ENCODE peak calls at places on chromosomes 11 and 22, in five cellular contexts. P is stomach, G is endodermal cell, Q is right lobe of liver, Y is DND-41. T is an unnamed sample.

GRCh38 chr11:58905141-58905715 is 34.1 kb upstream of the GLYATL1 start:
- DNase-seq in P (no peak), G (peak; percentile 87), Q (peak; percentile 54), Y (no peak), T (no peak)

GRCh38 chr22:45551310-45552016 is 48.8 kb downstream of the FBLN1 start:
- DNase-seq in P (no peak), G (peak; percentile 31), Q (no peak), Y (no peak), T (peak; percentile 18)

GRCh38 chr11:67382481-67383136 is 9.2 kb upstream of the RAD9A start:
- DNase-seq in P (peak; percentile 88), G (peak; percentile 95), Q (peak; percentile 81), Y (peak; percentile 84), T (peak; percentile 83)

GRCh38 chr11:69211540-69212120 is 55.9 kb downstream of the SMIM38 start:
- DNase-seq in P (no peak), G (no peak), Q (no peak), Y (no peak), T (no peak)

GRCh38 chr22:29727248-29727551 is 7.4 kb downstream of the CABP7 start:
- DNase-seq in P (peak; percentile 47), G (peak; percentile 92), Q (no peak), Y (peak; percentile 48), T (peak; percentile 41)

GRCh38 chr11:67303989-67304411 is 670 bp downstream of the SSH3 start:
- DNase-seq in P (peak; percentile 57), G (peak; percentile 71), Q (peak; percentile 63), Y (no peak), T (peak; percentile 58)

GRCh38 chr11:64650923-64651523 is 60.0 kb downstream of the SLC22A12 start:
- DNase-seq in P (no peak), G (peak; percentile 75), Q (no peak), Y (peak; percentile 23), T (no peak)

GRCh38 chr22:35021166-35021565 is 44.8 kb upstream of the ISX start:
- DNase-seq in P (no peak), G (peak; percentile 20), Q (no peak), Y (no peak), T (no peak)

GRCh38 chr11:17479284-17480214 is 2.9 kb upstream of the ABCC8 start:
- DNase-seq in P (peak; percentile 53), G (peak; percentile 94), Q (no peak), Y (peak; percentile 43), T (peak; percentile 50)

GRCh38 chr11:116731097-116731761 is 41.6 kb downstream of the BUD13 start:
- DNase-seq in P (no peak), G (peak; percentile 85), Q (no peak), Y (no peak), T (no peak)

GRCh38 chr11:38402063-38402462 is 1804.0 kb upstream of the RAG2 start:
- DNase-seq in P (no peak), G (no peak), Q (no peak), Y (no peak), T (no peak)

GRCh38 chr11:31657091-31657490 is 147.5 kb downstream of the ELP4 start:
- DNase-seq in P (no peak), G (no peak), Q (no peak), Y (no peak), T (no peak)

GRCh38 chr11:92098172-92098571 is 126.4 kb upstream of the FAT3 start:
- DNase-seq in P (no peak), G (no peak), Q (no peak), Y (no peak), T (no peak)

GRCh38 chr11:126332221-126332711 is 23.2 kb upstream of the ST3GAL4 start:
- DNase-seq in P (no peak), G (no peak), Q (peak; percentile 76), Y (no peak), T (no peak)

GRCh38 chr22:19750666-19751490 is 9.7 kb upstream of the TBX1 start:
- DNase-seq in P (no peak), G (no peak), Q (no peak), Y (no peak), T (no peak)

GRCh38 chr11:46930089-46930488 is 6.5 kb upstream of the CSTPP1 start:
- DNase-seq in P (no peak), G (no peak), Q (no peak), Y (no peak), T (no peak)

GRCh38 chr11:17313349-17314231 is 37.1 kb downstream of the NUCB2 start:
- DNase-seq in P (no peak), G (no peak), Q (no peak), Y (no peak), T (no peak)

GRCh38 chr11:65445604-65446445 is 23.2 kb downstream of the NEAT1 start:
- DNase-seq in P (peak; percentile 34), G (peak; percentile 55), Q (peak; percentile 74), Y (no peak), T (peak; percentile 70)

GRCh38 chr22:44615146-44615545 is 86.9 kb upstream of the PRR5 start:
- DNase-seq in P (no peak), G (no peak), Q (no peak), Y (no peak), T (no peak)

GRCh38 chr22:30694171-30694637 is 470 bp upstream of the OSBP2 start:
- DNase-seq in P (peak; percentile 76), G (peak; percentile 88), Q (peak; percentile 80), Y (no peak), T (peak; percentile 79)

GRCh38 chr11:117071344-117071787 is 26.9 kb downstream of the SIK3 start:
- DNase-seq in P (peak; percentile 38), G (no peak), Q (no peak), Y (no peak), T (peak; percentile 72)

GRCh38 chr11:27196040-27196897 is 155.7 kb downstream of the BBOX1 start:
- DNase-seq in P (no peak), G (peak; percentile 30), Q (no peak), Y (no peak), T (no peak)

GRCh38 chr11:79609511-79609910 is 168.7 kb upstream of the TENM4 start:
- DNase-seq in P (no peak), G (no peak), Q (no peak), Y (no peak), T (no peak)

GRCh38 chr11:819129-819931 is 616 bp downstream of the PNPLA2 start:
- DNase-seq in P (peak; percentile 96), G (peak; percentile 96), Q (peak; percentile 97), Y (peak; percentile 93), T (peak; percentile 91)

GRCh38 chr11:26149585-26149984 is 182.3 kb upstream of the ANO3 start:
- DNase-seq in P (no peak), G (peak; percentile 43), Q (no peak), Y (no peak), T (no peak)

GRCh38 chr11:859394-860131 is 16.9 kb downstream of the TSPAN4 start:
- DNase-seq in P (peak; percentile 84), G (no peak), Q (no peak), Y (peak; percentile 50), T (peak; percentile 81)

GRCh38 chr11:1830500-1831223 is 4.1 kb upstream of the SYT8 start:
- DNase-seq in P (peak; percentile 93), G (peak; percentile 45), Q (peak; percentile 77), Y (no peak), T (no peak)

GRCh38 chr11:105861225-105861624 is 160.8 kb downstream of the MSANTD4 start:
- DNase-seq in P (no peak), G (no peak), Q (no peak), Y (no peak), T (no peak)

GRCh38 chr11:113289341-113290187 is 24.8 kb upstream of the TTC12 start:
- DNase-seq in P (peak; percentile 67), G (peak; percentile 93), Q (peak; percentile 68), Y (peak; percentile 66), T (peak; percentile 52)

GRCh38 chr22:50676661-50677492 is 4.3 kb downstream of the SHANK3 start:
- DNase-seq in P (peak; percentile 13), G (no peak), Q (no peak), Y (no peak), T (no peak)

GRCh38 chr11:35354644-35355043 is 64.7 kb downstream of the SLC1A2 start:
- DNase-seq in P (no peak), G (no peak), Q (no peak), Y (no peak), T (no peak)

GRCh38 chr11:23364076-23364475 is 503.8 kb upstream of the CCDC179 start:
- DNase-seq in P (no peak), G (no peak), Q (no peak), Y (no peak), T (no peak)

GRCh38 chr22:38205261-38206128 is 3.7 kb downstream of the MAFF start:
- DNase-seq in P (no peak), G (no peak), Q (no peak), Y (no peak), T (peak; percentile 56)

GRCh38 chr11:10302294-10302743 is 2.6 kb upstream of the ADM start:
- DNase-seq in P (peak; percentile 83), G (peak; percentile 64), Q (no peak), Y (no peak), T (no peak)

GRCh38 chr11:126638663-126639062 is 283.2 kb downstream of the ST3GAL4 start:
- DNase-seq in P (no peak), G (no peak), Q (no peak), Y (no peak), T (no peak)

GRCh38 chr22:22194931-22195264 is 49.7 kb upstream of the VPREB1 start:
- DNase-seq in P (no peak), G (no peak), Q (no peak), Y (no peak), T (no peak)

GRCh38 chr22:22196833-22197477 is 47.6 kb upstream of the VPREB1 start:
- DNase-seq in P (no peak), G (no peak), Q (no peak), Y (no peak), T (no peak)

GRCh38 chr22:22195265-22196017 is 49.1 kb upstream of the VPREB1 start:
- DNase-seq in P (peak; percentile 83), G (peak; percentile 98), Q (peak; percentile 80), Y (peak; percentile 78), T (peak; percentile 73)

GRCh38 chr22:22197993-22198402 is 46.6 kb upstream of the VPREB1 start:
- DNase-seq in P (no peak), G (no peak), Q (no peak), Y (no peak), T (no peak)

GRCh38 chr22:22196018-22196533 is 48.5 kb upstream of the VPREB1 start:
- DNase-seq in P (no peak), G (no peak), Q (no peak), Y (no peak), T (no peak)
- H3K27me3 ChIP-seq in P (no peaks in the 10 kb centered on the region), G (peaks cover 66% of the 10 kb centered on the region), Q (no peaks in the 10 kb centered on the region), Y (no peaks in the 10 kb centered on the region), T (no peaks in the 10 kb centered on the region)

DNA sequence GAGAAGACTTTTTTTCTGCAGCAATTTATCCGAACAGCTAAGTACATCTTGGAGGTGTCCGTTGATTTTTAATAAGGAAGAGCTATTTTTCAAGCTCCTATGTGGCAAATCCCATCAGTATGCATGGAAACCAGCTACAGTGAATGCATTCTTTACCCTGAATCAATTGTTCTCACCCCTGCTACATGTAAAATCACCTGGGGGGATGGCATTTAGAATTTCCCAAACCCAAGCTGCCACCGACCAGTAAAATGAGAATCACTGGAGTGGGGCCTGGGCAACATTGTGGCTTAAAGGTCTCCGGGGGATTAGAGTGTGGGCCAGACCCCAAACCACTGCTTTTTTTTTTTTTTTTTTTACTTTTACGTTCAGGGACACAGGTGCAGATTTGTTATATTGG is 2.8 kb upstream of the ZNF195 start:
- DNase-seq in P (no peak), G (no peak), Q (no peak), Y (no peak), T (no peak)
- H3K36me3 ChIP-seq in P (peaks cover 24% of the 10 kb centered on the region), G (peaks cover 42% of the 10 kb centered on the region), Q (no peaks in the 10 kb centered on the region), Y (peaks cover 10% of the 10 kb centered on the region), T (no peaks in the 10 kb centered on the region)

GRCh38 chr11:72162891-72163492 is 27.5 kb downstream of the FOLR3 start:
- DNase-seq in P (no peak), G (no peak), Q (no peak), Y (no peak), T (no peak)
- H3K27me3 ChIP-seq in P (no peaks in the 10 kb centered on the region), G (peaks cover 8% of the 10 kb centered on the region), Q (no peaks in the 10 kb centered on the region), Y (peaks cover 9% of the 10 kb centered on the region), T (no peaks in the 10 kb centered on the region)

GRCh38 chr11:83715927-83716525 is 429.9 kb upstream of the CCDC90B start:
- DNase-seq in P (no peak), G (no peak), Q (no peak), Y (no peak), T (no peak)
- H3K36me3 ChIP-seq in P (no peaks in the 10 kb centered on the region), G (peaks cover 15% of the 10 kb centered on the region), Q (no peaks in the 10 kb centered on the region), Y (no peaks in the 10 kb centered on the region), T (no peaks in the 10 kb centered on the region)